ENCODE peak calls at places on chromosomes 16 and 17, in four cellular contexts. H, S, C and L are unnamed samples.

GRCh38 chr16:30066882-30067583 is 1.5 kb downstream of the ALDOA start:
- DNase-seq in S (no peak), H (peak), C (no peak), L (no peak)

GRCh38 chr17:77610980-77611641 is 347.4 kb upstream of the TNRC6C start:
- DNase-seq in H (no peak), C (no peak), S (no peak), L (no peak)

GRCh38 chr17:78101112-78101511 is 27.4 kb downstream of the TMC6 start:
- DNase-seq in C (no peak), S (no peak), H (no peak), L (no peak)

GRCh38 chr16:73301984-73302383 is 254.1 kb upstream of the ZFHX3 start:
- DNase-seq in C (no peak), H (no peak), S (no peak), L (no peak)

GRCh38 chr17:1035546-1036170 is 38.7 kb downstream of the TIMM22 start:
- DNase-seq in H (no peak), C (no peak), S (no peak), L (no peak)

GRCh38 chr17:1471931-1472727 is 16.1 kb upstream of the CRK start:
- DNase-seq in C (no peak), S (no peak), H (no peak), L (no peak)

GRCh38 chr17:17814162-17815061 is 22.4 kb downstream of the SREBF1 start:
- DNase-seq in S (no peak), H (no peak), C (no peak), L (no peak)

GRCh38 chr16:23254338-23254737 is 47.8 kb upstream of the SCNN1B start:
- DNase-seq in S (no peak), C (no peak), H (no peak), L (no peak)

GRCh38 chr17:32440722-32441121 is 3.6 kb upstream of the PSMD11 start:
- DNase-seq in H (no peak), C (no peak), S (no peak), L (no peak)

GRCh38 chr16:27449434-27450188 is 47.6 kb downstream of the IL21R start:
- DNase-seq in S (no peak), H (no peak), C (no peak), L (peak)

GRCh38 chr17:11372692-11373091 is 131.7 kb downstream of the SHISA6 start:
- DNase-seq in S (no peak), C (no peak), H (no peak), L (no peak)

GRCh38 chr16:24286713-24287405 is 30.7 kb downstream of the CACNG3 start:
- DNase-seq in H (no peak), C (no peak), S (no peak), L (no peak)

GRCh38 chr17:35372846-35373531 is 432 bp downstream of the SLFN11 start:
- DNase-seq in S (no peak), C (no peak), H (peak), L (peak)

GRCh38 chr16:86424413-86424812 is 85.9 kb upstream of the FOXF1 start:
- DNase-seq in S (no peak), C (no peak), H (no peak), L (no peak)

GRCh38 chr17:35998018-35998545 is 3.3 kb downstream of the CCL15 start:
- DNase-seq in C (no peak), S (no peak), H (no peak), L (no peak)

GRCh38 chr17:50363217-50364060 is 9.5 kb downstream of the MRPL27 start:
- DNase-seq in C (peak), S (no peak), H (no peak), L (no peak)

GRCh38 chr17:82529914-82530300 is 10.4 kb downstream of the FOXK2 start:
- DNase-seq in C (no peak), H (no peak), S (no peak), L (no peak)

GRCh38 chr17:75010683-75011406 is 1.6 kb upstream of the MRPL58 start:
- DNase-seq in H (peak), C (peak), S (no peak), L (no peak)

GRCh38 chr17:78206298-78206697 is 7.8 kb upstream of the BIRC5 start:
- DNase-seq in H (no peak), C (no peak), S (no peak), L (no peak)

GRCh38 chr17:38889745-38890409 is 20.0 kb downstream of the LASP1 start:
- DNase-seq in S (no peak), C (no peak), H (no peak), L (no peak)
- TF ChIP-seq SPI1 in S (no peak), C (no peak), H (no peak), L (no peak)

GRCh38 chr16:3073448-3073847 is 8.0 kb downstream of the IL32 start:
- DNase-seq in C (no peak), S (no peak), H (no peak), L (no peak)
- TF ChIP-seq SPI1 in C (no peak), S (no peak), H (no peak), L (no peak)

DNA sequence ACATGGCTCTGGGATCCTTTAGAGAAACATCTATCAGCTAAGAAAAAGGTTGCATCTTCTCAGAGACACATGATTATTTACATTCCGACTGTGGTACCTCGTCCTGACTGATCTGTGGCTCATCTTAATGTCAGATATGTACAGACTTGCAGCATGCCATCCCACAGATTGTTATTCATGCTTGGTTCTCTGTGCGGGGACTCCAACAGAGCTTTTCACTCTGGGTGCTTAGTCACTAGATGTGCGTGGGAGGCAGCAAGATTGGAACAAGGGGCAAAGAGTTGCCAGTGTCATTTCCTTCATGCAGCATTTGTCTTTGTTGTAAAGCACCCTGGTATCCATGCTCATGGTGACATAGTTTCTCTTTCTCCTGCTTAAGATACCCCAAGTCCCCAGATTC is 179.1 kb upstream of the CACNG5 start:
- DNase-seq in H (no peak), S (no peak), C (peak), L (no peak)
- TF ChIP-seq SPI1 in H (no peak), S (no peak), C (no peak), L (no peak)

DNA sequence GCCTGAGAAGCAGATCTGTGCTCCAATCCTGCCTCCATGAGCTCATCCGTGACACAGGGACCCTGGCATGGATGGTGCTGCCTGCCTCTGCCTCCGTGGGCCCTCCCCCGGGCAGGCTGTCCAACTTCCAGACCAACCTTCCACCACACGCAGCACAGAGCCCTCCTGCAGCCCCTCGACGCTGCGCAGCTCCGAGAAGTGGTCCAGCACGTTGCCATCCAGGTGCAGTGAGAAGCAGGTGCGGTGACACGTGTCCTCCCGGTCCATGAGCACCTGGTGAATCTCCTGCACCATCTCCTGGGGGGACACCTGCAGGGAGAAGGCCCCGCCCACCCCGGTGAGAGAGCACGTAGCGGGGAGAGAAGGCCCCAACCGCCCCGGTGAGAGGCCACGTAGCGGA is 8.4 kb downstream of the CLUH start:
- DNase-seq in C (no peak), H (no peak), S (no peak), L (no peak)
- TF ChIP-seq SPI1 in C (no peak), H (no peak), S (no peak), L (no peak)

GRCh38 chr16:83935005-83935857 is 17.8 kb upstream of the OSGIN1 start:
- DNase-seq in S (no peak), C (no peak), H (peak), L (no peak)
- TF ChIP-seq SPI1 in S (no peak), C (peak), H (no peak), L (no peak)